ENCODE peak calls at places on chromosomes 16 and 17, in five cellular contexts. Z is stomach, I is mammary epithelial cell, Q is AG10803, T is cardiac fibroblast. S is an unnamed sample.
A peak's percentile ranks its signal among the peaks of the same experiment; 100 is the strongest.

GRCh38 chr17:59547131-59547915 is 18.1 kb upstream of the DHX40 start:
- DNase-seq in Z (no peak), T (peak; percentile 18), I (no peak), Q (no peak), S (no peak)

GRCh38 chr16:67883872-67884261 is 818 bp upstream of the NRN1L start:
- DNase-seq in Z (peak; percentile 76), Q (no peak), T (peak; percentile 65), I (peak; percentile 39), S (no peak)

GRCh38 chr16:2663553-2664521 is 18.5 kb upstream of the KCTD5 start:
- DNase-seq in Q (peak; percentile 66), T (peak; percentile 46), I (peak; percentile 92), Z (no peak), S (no peak)

GRCh38 chr16:14289692-14290340 is 218.7 kb downstream of the MRTFB start:
- DNase-seq in T (no peak), Q (peak; percentile 8), Z (peak; percentile 21), I (no peak), S (no peak)

GRCh38 chr16:1197237-1197866 is 27.7 kb downstream of the TPSG1 start:
- DNase-seq in Q (no peak), Z (no peak), T (no peak), I (no peak), S (no peak)

GRCh38 chr17:19502517-19502916 is 31.1 kb upstream of the SLC47A1 start:
- DNase-seq in I (no peak), Z (no peak), Q (no peak), T (no peak), S (no peak)

GRCh38 chr17:82058230-82058854 is 6.6 kb downstream of the GPS1 start:
- DNase-seq in I (no peak), Q (no peak), Z (peak; percentile 42), T (no peak), S (no peak)

GRCh38 chr16:29784901-29785500 is 5.5 kb upstream of the KIF22 start:
- DNase-seq in I (peak; percentile 42), T (peak; percentile 74), Z (peak; percentile 67), Q (peak; percentile 50), S (no peak)

GRCh38 chr16:17389392-17389791 is 81.4 kb downstream of the XYLT1 start:
- DNase-seq in T (no peak), Z (no peak), I (peak; percentile 55), Q (peak; percentile 80), S (no peak)

GRCh38 chr16:58269526-58269925 is 25.3 kb downstream of the PRSS54 start:
- DNase-seq in T (no peak), Z (no peak), I (no peak), Q (no peak), S (no peak)

GRCh38 chr16:88877564-88878289 is 11.3 kb upstream of the PABPN1L start:
- DNase-seq in T (no peak), Z (no peak), Q (no peak), I (no peak), S (no peak)

GRCh38 chr17:39152134-39152884 is 872 bp upstream of the PLXDC1 start:
- DNase-seq in Q (no peak), I (no peak), Z (no peak), T (no peak), S (no peak)

GRCh38 chr17:7021993-7022778 is 664 bp upstream of the BCL6B start:
- DNase-seq in T (peak; percentile 73), Z (peak; percentile 86), I (no peak), Q (peak; percentile 59), S (no peak)

GRCh38 chr17:700504-701094 is 14.0 kb downstream of the VPS53 start:
- DNase-seq in Q (peak; percentile 40), Z (no peak), T (peak; percentile 60), I (no peak), S (no peak)

GRCh38 chr17:45160505-45161287 is 979 bp upstream of the HEXIM2 start:
- DNase-seq in Z (peak; percentile 58), I (peak; percentile 40), Q (peak; percentile 75), T (peak; percentile 80), S (no peak)

GRCh38 chr17:74453665-74454196 is 12.7 kb upstream of the CD300A start:
- DNase-seq in Z (peak; percentile 94), Q (no peak), T (no peak), I (no peak), S (no peak)

GRCh38 chr16:9756434-9756833 is 425.8 kb downstream of the GRIN2A start:
- DNase-seq in Z (no peak), I (no peak), T (no peak), Q (no peak), S (no peak)

GRCh38 chr16:88073201-88073721 is 122.0 kb downstream of the BANP start:
- DNase-seq in T (no peak), Q (no peak), Z (no peak), I (no peak), S (no peak)

GRCh38 chr16:5615868-5616642 is 518.5 kb upstream of the EEF2KMT start:
- DNase-seq in Q (no peak), Z (peak; percentile 56), T (no peak), I (no peak), S (peak; percentile 6)
- TF ChIP-seq CTCF in Q (peak; percentile 21), Z (peak; percentile 64), T (peak; percentile 36), I (peak; percentile 17), S (peak; percentile 81)

DNA sequence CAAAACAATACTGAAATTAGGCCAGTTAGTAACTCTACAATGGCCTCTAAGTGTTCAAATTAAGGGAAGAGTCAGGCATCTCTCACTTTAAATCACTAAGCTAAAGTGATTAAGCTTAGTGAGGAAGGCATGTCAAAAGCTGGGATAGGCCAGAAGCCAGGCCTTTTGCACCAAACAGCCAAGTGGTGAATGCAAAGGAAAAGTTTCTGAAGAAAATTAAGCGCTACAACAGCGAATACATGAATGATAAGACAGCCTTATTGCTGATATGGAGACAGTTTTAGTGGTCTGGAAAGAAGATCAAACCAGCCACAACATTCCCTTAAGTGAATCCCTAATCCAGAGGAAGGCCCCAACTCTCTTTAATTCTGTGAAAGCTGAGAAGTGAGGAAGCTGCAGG is 12.1 kb downstream of the RFWD3 start:
- DNase-seq in T (no peak), I (no peak), Z (no peak), Q (no peak), S (no peak)
- H3K4me3 ChIP-seq in T (no peak overlapping the region), I (no peak overlapping the region), Z (no peak overlapping the region), Q (no peak overlapping the region), S (no peak overlapping the region)

GRCh38 chr16:53541326-53541725 is 38.3 kb upstream of the AKTIP start:
- DNase-seq in T (peak; percentile 61), I (no peak), Q (peak; percentile 35), Z (no peak), S (no peak)

GRCh38 chr16:53545433-53545832 is 42.4 kb upstream of the AKTIP start:
- DNase-seq in T (no peak), Z (no peak), I (no peak), Q (no peak), S (no peak)

GRCh38 chr16:53549970-53550406 is 47.0 kb upstream of the AKTIP start:
- DNase-seq in Q (peak; percentile 91), Z (peak; percentile 57), I (peak; percentile 60), T (peak; percentile 89), S (peak; percentile 92)

GRCh38 chr16:53542283-53542682 is 39.3 kb upstream of the AKTIP start:
- DNase-seq in Q (no peak), Z (no peak), I (no peak), T (no peak), S (no peak)

DNA sequence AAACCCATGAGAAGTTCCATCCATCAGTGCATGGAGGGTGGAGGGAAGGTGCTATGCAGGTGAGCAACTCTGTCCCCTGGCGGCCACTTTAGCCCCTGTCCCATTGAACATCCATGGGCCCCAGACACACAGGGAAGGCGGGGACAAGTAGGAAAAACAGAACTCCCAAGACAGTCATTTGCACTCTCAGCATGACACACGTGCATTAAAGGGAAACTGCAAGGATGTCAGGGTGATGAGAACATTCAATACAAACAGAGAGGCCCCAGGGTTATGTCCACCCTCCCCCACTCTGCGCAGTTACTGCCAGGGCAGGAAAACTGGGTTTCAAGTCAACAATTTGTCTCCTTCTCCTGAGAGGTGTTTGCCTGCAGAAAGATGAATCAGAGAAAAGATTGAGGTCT is 44.0 kb upstream of the AKTIP start:
- DNase-seq in I (peak; percentile 6), Q (no peak), Z (no peak), T (peak; percentile 3), S (no peak)
- TF ChIP-seq CTCF in I (no peak), Q (no peak), Z (no peak), T (peak; percentile 40), S (peak; percentile 31)

GRCh38 chr17:16197276-16197675 is 18.1 kb downstream of the NCOR1 start:
- DNase-seq in T (no peak), Z (no peak), Q (no peak), I (no peak), S (no peak)

DNA sequence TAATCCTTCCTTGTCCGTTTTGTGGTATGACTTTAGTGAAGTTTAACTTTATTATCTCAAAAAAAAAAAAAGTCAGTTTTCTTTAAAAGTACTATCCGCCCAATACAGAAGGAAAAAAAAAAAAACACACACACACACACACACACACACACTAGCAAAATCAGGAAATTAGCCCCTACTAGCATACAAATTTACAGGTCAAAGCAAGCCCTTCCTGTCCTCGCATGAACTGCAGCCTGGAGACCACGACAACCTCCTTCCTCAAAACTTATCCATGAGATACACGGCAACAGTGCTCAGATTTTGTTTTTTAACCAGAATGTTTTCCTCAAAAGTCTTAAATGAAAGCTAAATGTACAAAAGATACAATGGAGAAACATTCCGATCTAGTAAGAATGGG is 16.2 kb downstream of the NCOR1 start:
- DNase-seq in Z (no peak), Q (no peak), I (no peak), T (peak; percentile 45), S (no peak)
- H3K4me3 ChIP-seq in Z (no peak overlapping the region), Q (no peak overlapping the region), I (no peak overlapping the region), T (no peak overlapping the region), S (no peak overlapping the region)

GRCh38 chr16:85704900-85705846 is 16.4 kb upstream of the GINS2 start:
- DNase-seq in Z (no peak), T (no peak), Q (no peak), I (no peak), S (no peak)
- TF ChIP-seq CTCF in Z (no peak), T (no peak), Q (no peak), I (no peak), S (no peak)

GRCh38 chr17:29138991-29139682 is 41.1 kb downstream of the MYO18A start:
- DNase-seq in Z (peak; percentile 46), I (no peak), Q (no peak), T (no peak), S (no peak)
- H3K4me3 ChIP-seq in Z (peak overlapping the region; percentile 42), I (no peak overlapping the region), Q (peak overlapping the region; percentile 66), T (no peak overlapping the region), S (no peak overlapping the region)

DNA sequence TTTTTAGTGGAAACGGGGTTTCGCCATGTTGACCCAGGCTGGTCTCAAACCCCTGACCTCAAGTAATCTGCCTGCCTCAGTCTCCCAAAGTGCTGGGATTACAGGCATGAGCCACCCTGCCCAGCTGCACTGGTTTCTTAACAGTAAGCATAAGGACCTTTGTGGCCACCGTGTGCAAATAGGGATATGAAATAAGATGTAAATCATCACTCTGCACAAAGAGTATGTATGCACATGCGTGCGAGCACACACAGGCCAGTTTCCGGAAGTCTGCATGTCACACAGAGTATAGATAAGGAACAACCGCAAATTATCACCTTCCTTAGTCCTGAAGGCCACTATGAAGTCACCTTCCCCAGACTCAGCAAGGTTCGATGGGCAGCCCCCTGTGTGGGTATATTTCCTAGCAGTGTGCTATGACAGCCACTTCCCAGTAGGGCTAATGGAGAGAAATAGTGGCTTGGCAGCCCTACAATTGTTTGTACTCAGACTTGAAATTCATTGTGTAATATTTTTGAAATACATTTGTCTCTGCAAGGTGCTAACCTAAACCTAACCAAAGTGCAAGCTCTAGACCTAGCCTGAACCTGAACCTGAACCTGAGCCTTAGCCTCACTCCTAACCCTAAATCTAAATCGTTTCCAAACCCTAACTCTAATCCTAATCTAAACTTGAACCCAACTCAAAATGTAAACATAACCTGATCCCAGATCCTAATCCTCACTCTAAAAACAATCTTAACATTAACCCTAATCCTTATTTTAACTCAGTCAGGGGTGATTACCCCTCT is 48.4 kb upstream of the SKAP1 start:
- DNase-seq in Z (no peak), I (no peak), T (peak; percentile 30), Q (peak; percentile 21), S (no peak)
- TF ChIP-seq CTCF in Z (no peak), I (no peak), T (peak; percentile 17), Q (peak; percentile 18), S (no peak)